ENCODE peak calls at places on chromosome 22, in seven cellular contexts. T is IMR-90, O is mesenchymal stem cell, K is mesendoderm, W is H9, F is neuronal stem cell, Z is H1. P is an unnamed sample.

GRCh38 chr22:32579533-32580220 is 105.1 kb downstream of the FBXO7 start:
- DNase-seq in T (peak; percentile 69), O (peak; percentile 84), K (no peak), W (no peak), F (no peak), Z (no peak), P (no peak)

GRCh38 chr22:19614546-19614884 is 90.3 kb upstream of the CLDN5 start:
- DNase-seq in T (no peak), O (no peak), K (no peak), W (no peak), F (no peak), Z (no peak), P (no peak)

GRCh38 chr22:21641417-21641794 is 696 bp upstream of the SDF2L1 start:
- DNase-seq in T (peak; percentile 55), O (peak; percentile 85), K (peak; percentile 83), W (peak; percentile 60), F (no peak), Z (peak; percentile 59), P (peak; percentile 77)

GRCh38 chr22:46010177-46010867 is 33.4 kb upstream of the WNT7B start:
- DNase-seq in T (peak; percentile 55), O (no peak), K (no peak), W (no peak), F (no peak), Z (no peak), P (no peak)

GRCh38 chr22:19716829-19717105 is 2.5 kb downstream of the SEPTIN5 start:
- DNase-seq in T (no peak), O (no peak), K (no peak), W (no peak), F (no peak), Z (no peak), P (no peak)

GRCh38 chr22:19117111-19117512 is 5.1 kb downstream of the DGCR2 start:
- DNase-seq in T (no peak), O (no peak), K (no peak), W (no peak), F (no peak), Z (no peak), P (no peak)

GRCh38 chr22:38513063-38513462 is 7.0 kb upstream of the DDX17 start:
- DNase-seq in T (no peak), O (no peak), K (peak; percentile 65), W (peak; percentile 80), F (no peak), Z (no peak), P (no peak)

GRCh38 chr22:44372611-44373010 is 59.9 kb upstream of the SHISAL1 start:
- DNase-seq in T (no peak), O (no peak), K (no peak), W (no peak), F (no peak), Z (no peak), P (no peak)

GRCh38 chr22:30591191-30591587 is 521 bp downstream of the PES1 start:
- DNase-seq in T (peak; percentile 56), O (peak; percentile 57), K (no peak), W (no peak), F (no peak), Z (no peak), P (peak; percentile 32)

GRCh38 chr22:46150615-46151423 is 493 bp downstream of the PPARA start:
- DNase-seq in T (no peak), O (peak; percentile 47), K (no peak), W (peak; percentile 34), F (peak; percentile 29), Z (peak; percentile 71), P (no peak)

GRCh38 chr22:45285431-45286058 is 796 bp downstream of the UPK3A start:
- DNase-seq in T (no peak), O (no peak), K (peak; percentile 71), W (peak; percentile 81), F (no peak), Z (peak; percentile 73), P (no peak)

GRCh38 chr22:37604875-37605274 is 3.8 kb upstream of the GGA1 start:
- DNase-seq in T (no peak), O (no peak), K (no peak), W (no peak), F (no peak), Z (no peak), P (no peak)

GRCh38 chr22:22678970-22679369 is 34.6 kb downstream of the GGTLC2 start:
- DNase-seq in T (no peak), O (no peak), K (no peak), W (no peak), F (no peak), Z (no peak), P (no peak)

GRCh38 chr22:22682807-22683667 is 38.6 kb downstream of the GGTLC2 start:
- DNase-seq in T (peak; percentile 65), O (no peak), K (no peak), W (no peak), F (no peak), Z (no peak), P (no peak)

GRCh38 chr22:22682196-22682595 is 37.8 kb downstream of the GGTLC2 start:
- DNase-seq in T (no peak), O (no peak), K (no peak), W (no peak), F (no peak), Z (no peak), P (no peak)

GRCh38 chr22:22683668-22684361 is 39.4 kb downstream of the GGTLC2 start:
- DNase-seq in T (no peak), O (no peak), K (no peak), W (no peak), F (no peak), Z (no peak), P (no peak)

DNA sequence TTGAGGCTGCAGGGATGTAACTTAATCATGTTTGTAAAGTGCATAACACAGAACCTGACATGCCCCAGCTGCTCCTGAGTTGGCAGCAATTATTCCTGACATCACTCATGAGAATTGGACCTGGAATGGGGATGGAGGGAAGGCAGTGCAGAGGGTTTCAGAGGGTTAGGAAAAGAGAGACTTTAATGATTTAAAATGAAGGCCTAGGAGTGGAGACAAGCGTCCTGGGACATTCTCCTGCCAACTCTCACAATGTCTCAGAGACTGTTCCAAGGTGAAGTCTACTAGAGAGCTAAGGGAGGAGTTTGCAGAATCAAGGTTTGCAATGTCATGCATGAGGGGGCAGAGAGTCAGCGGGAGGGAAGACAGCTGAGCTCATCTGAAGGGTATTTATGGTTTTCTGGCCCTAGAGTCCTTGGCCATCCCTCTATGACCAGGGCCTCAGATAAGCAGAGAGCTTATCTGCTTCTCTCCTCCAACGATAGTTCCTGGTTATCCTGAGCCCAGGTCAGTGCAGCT is 36.9 kb downstream of the GGTLC2 start:
- DNase-seq in T (peak; percentile 50), O (no peak), K (peak; percentile 31), W (no peak), F (no peak), Z (no peak), P (no peak)
- H2BK5ac ChIP-seq in T (no peak overlapping the region), O (no peak overlapping the region), K (no peak overlapping the region), W (no peak overlapping the region), F (no peak overlapping the region), Z (no peak overlapping the region), P (no peak overlapping the region)

GRCh38 chr22:18085188-18085587 is 7.4 kb downstream of the PEX26 start:
- DNase-seq in T (peak; percentile 34), O (no peak), K (no peak), W (no peak), F (no peak), Z (no peak), P (no peak)

GRCh38 chr22:18091478-18091877 is 13.7 kb downstream of the PEX26 start:
- DNase-seq in T (no peak), O (no peak), K (no peak), W (no peak), F (no peak), Z (no peak), P (no peak)

GRCh38 chr22:18091916-18092526 is 14.2 kb downstream of the PEX26 start:
- DNase-seq in T (peak; percentile 43), O (no peak), K (no peak), W (no peak), F (no peak), Z (no peak), P (no peak)

GRCh38 chr22:18090286-18090685 is 12.5 kb downstream of the PEX26 start:
- DNase-seq in T (no peak), O (no peak), K (no peak), W (no peak), F (no peak), Z (no peak), P (no peak)

GRCh38 chr22:18088825-18089568 is 11.2 kb downstream of the PEX26 start:
- DNase-seq in T (no peak), O (no peak), K (no peak), W (no peak), F (no peak), Z (no peak), P (no peak)
- H2BK5ac ChIP-seq in T (no peak overlapping the region), O (no peak overlapping the region), K (no peak overlapping the region), W (no peak overlapping the region), F (no peak overlapping the region), Z (no peak overlapping the region), P (no peak overlapping the region)

DNA sequence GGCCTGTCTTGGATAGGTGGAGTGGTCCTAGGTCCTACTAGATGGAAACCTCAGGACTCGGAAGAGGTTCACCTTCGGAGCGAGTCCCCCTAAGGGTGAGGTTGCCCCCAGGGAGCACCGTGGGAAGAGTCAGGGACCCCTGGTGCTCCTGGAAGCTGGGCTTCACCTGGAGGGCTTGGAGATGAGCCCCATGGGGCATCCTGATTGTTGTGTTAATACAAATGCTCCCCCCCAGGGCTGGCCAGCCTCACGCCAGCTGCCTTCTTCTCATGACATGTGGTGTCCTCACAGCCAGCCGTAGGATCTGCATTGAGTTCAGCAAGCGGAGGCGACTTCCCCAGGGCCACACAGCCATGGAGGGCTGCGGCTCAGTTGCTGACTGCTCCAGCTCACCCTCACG is 1487.5 kb downstream of the BRD1 start:
- DNase-seq in T (no peak), O (no peak), K (no peak), W (no peak), F (no peak), Z (no peak), P (no peak)
- H2BK5ac ChIP-seq in T (no peak overlapping the region), O (no peak overlapping the region), K (no peak overlapping the region), W (no peak overlapping the region), F (no peak overlapping the region), Z (peak overlapping the region; percentile 49), P (no peak overlapping the region)

GRCh38 chr22:40120783-40121182 is 56.9 kb upstream of the TNRC6B start:
- DNase-seq in T (no peak), O (no peak), K (no peak), W (no peak), F (no peak), Z (no peak), P (no peak)
- H2BK5ac ChIP-seq in T (no peak overlapping the region), O (no peak overlapping the region), K (no peak overlapping the region), W (no peak overlapping the region), F (no peak overlapping the region), Z (no peak overlapping the region), P (no peak overlapping the region)

GRCh38 chr22:49147171-49147570 is 680.5 kb downstream of the BRD1 start:
- DNase-seq in T (no peak), O (no peak), K (no peak), W (no peak), F (no peak), Z (no peak), P (no peak)
- H2BK5ac ChIP-seq in T (no peak overlapping the region), O (no peak overlapping the region), K (no peak overlapping the region), W (no peak overlapping the region), F (peak overlapping the region; percentile 73), Z (no peak overlapping the region), P (no peak overlapping the region)